ENCODE peak calls at places on chromosomes 7 and 10, in nine cellular contexts. O is AG09319; A is NCI-H1417; B is stomach; W is stimulated activated CD4-positive, alpha-beta T cell treated with anti-CD3 and anti-CD28 coated beads, Interleukin-4, amount 100 ng/mL, for 48 hours; R is GF-D8; K is nephron progenitor cell; Z is WERI-Rb-1; U is iris pigment epithelial cell. J is an unnamed sample.

GRCh38 chr7:36514289-36515243 is 124.9 kb downstream of the ANLN start:
- DNase-seq in A (no peak), W (no peak), R (no peak), K (no peak), B (no peak), Z (no peak), U (no peak), O (no peak), J (no peak)

GRCh38 chr10:78902815-78903214 is 166.0 kb upstream of the ZMIZ1 start:
- DNase-seq in A (no peak), Z (no peak), U (no peak), O (no peak), K (no peak), R (no peak), W (no peak), B (peak), J (no peak)

GRCh38 chr10:70512149-70512611 is 33.6 kb downstream of the PALD1 start:
- DNase-seq in R (no peak), U (no peak), O (no peak), Z (no peak), A (no peak), K (no peak), B (no peak), W (no peak), J (no peak)

GRCh38 chr7:134255814-134256213 is 60.9 kb downstream of the SLC35B4 start:
- DNase-seq in R (no peak), U (no peak), O (no peak), K (no peak), B (no peak), Z (peak), A (no peak), W (no peak), J (peak)

GRCh38 chr10:51832652-51833383 is 133.4 kb upstream of the CSTF2T start:
- DNase-seq in A (no peak), R (no peak), O (peak), Z (no peak), W (peak), U (peak), K (no peak), B (no peak), J (no peak)

GRCh38 chr7:12518920-12519681 is 51.4 kb upstream of the SCIN start:
- DNase-seq in W (no peak), Z (peak), U (peak), R (no peak), B (no peak), K (peak), A (no peak), O (no peak), J (peak)

GRCh38 chr7:86815556-86815955 is 171.8 kb downstream of the GRM3 start:
- DNase-seq in U (no peak), O (no peak), K (no peak), W (no peak), Z (no peak), A (no peak), R (no peak), B (no peak), J (no peak)

GRCh38 chr7:159122276-159122675 is 22.4 kb downstream of the VIPR2 start:
- DNase-seq in B (no peak), K (no peak), A (no peak), R (no peak), W (no peak), O (no peak), Z (no peak), U (no peak), J (no peak)

GRCh38 chr10:9766762-9767161 is 1250.9 kb upstream of the CELF2 start:
- DNase-seq in B (no peak), Z (no peak), O (no peak), K (no peak), A (no peak), R (no peak), U (no peak), W (no peak), J (no peak)

GRCh38 chr10:94357193-94357592 is 5.5 kb downstream of the NOC3L start:
- DNase-seq in K (no peak), R (no peak), A (no peak), U (no peak), O (no peak), B (no peak), W (no peak), Z (no peak), J (no peak)

GRCh38 chr7:55474944-55475911 is 97.1 kb downstream of the VOPP1 start:
- DNase-seq in R (no peak), A (no peak), W (no peak), U (no peak), B (peak), Z (no peak), O (no peak), K (no peak), J (no peak)

GRCh38 chr10:122618461-122619165 is 58.1 kb downstream of the DMBT1 start:
- DNase-seq in W (no peak), O (no peak), Z (no peak), R (no peak), A (no peak), U (no peak), K (no peak), B (no peak), J (no peak)

GRCh38 chr10:127694580-127695193 is 42.3 kb upstream of the FOXI2 start:
- DNase-seq in Z (peak), A (no peak), K (peak), R (no peak), B (no peak), W (peak), U (no peak), O (no peak), J (peak)

GRCh38 chr7:39609084-39609461 is 14.3 kb upstream of the RALA start:
- DNase-seq in O (no peak), U (peak), W (no peak), R (no peak), A (no peak), K (no peak), B (no peak), Z (no peak), J (no peak)

GRCh38 chr7:7077945-7078344 is 104.4 kb upstream of the C1GALT1 start:
- DNase-seq in W (no peak), Z (no peak), A (no peak), O (no peak), U (no peak), R (no peak), B (no peak), K (no peak), J (no peak)

GRCh38 chr10:70509376-70509775 is 30.8 kb downstream of the PALD1 start:
- DNase-seq in R (no peak), U (no peak), Z (no peak), B (no peak), W (no peak), K (no peak), A (no peak), O (no peak), J (no peak)

GRCh38 chr10:90417056-90417455 is 440.8 kb downstream of the HTR7 start:
- DNase-seq in K (no peak), B (no peak), Z (no peak), O (no peak), U (peak), W (no peak), R (no peak), A (no peak), J (no peak)

GRCh38 chr10:102211615-102212299 is 14.3 kb upstream of the ELOVL3 start:
- DNase-seq in A (no peak), U (no peak), B (no peak), O (no peak), Z (no peak), W (no peak), R (no peak), K (no peak), J (no peak)

J was measured in D341Med.